ENCODE peak calls at places on chromosomes 2 and 18, in ten cellular contexts. R is sigmoid colon; T is pancreas; F is astrocyte; Z is tibial artery; D is transverse colon; V is body of pancreas; Y is CD8-positive, alpha-beta T cell; X is mammary epithelial cell; E is ovary. J is an unnamed sample. For H3K9me3 and H3K4me1, the result is how much of the 10 kb centered on the place peaks cover.

GRCh38 chr2:30756051-30756719 is 51.1 kb downstream of the CAPN13 start:
- DNase-seq in E (no peak), D (no peak), T (no peak), X (peak), F (no peak), R (peak), V (no peak), Z (peak), Y (no peak), J (no peak)

GRCh38 chr2:54054271-54054670 is 61.1 kb upstream of the ACYP2 start:
- DNase-seq in X (no peak), D (no peak), F (no peak), T (no peak), Y (no peak), V (no peak), R (no peak), E (no peak), Z (no peak), J (no peak)

GRCh38 chr2:10414591-10414990 is 33.5 kb downstream of the ODC1 start:
- DNase-seq in T (peak), V (peak), Z (no peak), D (no peak), R (no peak), Y (no peak), X (no peak), E (no peak), F (no peak), J (no peak)

GRCh38 chr2:55102056-55102812 is 52.0 kb upstream of the RTN4 start:
- DNase-seq in T (no peak), X (no peak), Y (no peak), D (no peak), E (no peak), V (no peak), F (peak), R (no peak), Z (no peak), J (no peak)

GRCh38 chr2:208256192-208256782 is 1.4 kb upstream of the IDH1 start:
- DNase-seq in V (peak), Y (no peak), R (no peak), F (no peak), D (no peak), X (no peak), Z (no peak), E (no peak), T (no peak), J (no peak)

GRCh38 chr18:79934311-79935097 is 16.9 kb downstream of the SLC66A2 start:
- DNase-seq in Z (peak), D (peak), E (no peak), X (no peak), R (peak), F (no peak), Y (no peak), T (no peak), V (peak), J (peak)

GRCh38 chr18:79484661-79485621 is 89.2 kb downstream of the NFATC1 start:
- DNase-seq in Z (peak), E (peak), Y (no peak), R (peak), F (peak), X (no peak), V (peak), D (peak), T (no peak), J (no peak)

GRCh38 chr18:23857756-23858155 is 156.8 kb upstream of the TTC39C start:
- DNase-seq in F (peak), Z (no peak), T (peak), D (no peak), X (peak), V (peak), E (no peak), R (no peak), Y (no peak), J (no peak)

GRCh38 chr2:37344453-37345361 is at the start of gene QPCT:
- DNase-seq in F (peak), E (peak), X (no peak), V (peak), T (peak), Y (peak), Z (peak), R (peak), D (peak), J (peak)

GRCh38 chr18:68400889-68401288 is 314.0 kb downstream of the TMX3 start:
- DNase-seq in D (no peak), T (no peak), V (no peak), X (no peak), Z (no peak), F (no peak), E (no peak), Y (no peak), R (no peak), J (no peak)

GRCh38 chr2:239726631-239727181 is 298.4 kb downstream of the NDUFA10 start:
- DNase-seq in F (no peak), Z (peak), T (no peak), X (no peak), D (no peak), R (peak), E (no peak), V (no peak), Y (no peak), J (no peak)

GRCh38 chr18:28854964-28855363 is 678.0 kb upstream of the CDH2 start:
- DNase-seq in D (no peak), E (no peak), Z (no peak), T (no peak), X (peak), R (no peak), V (no peak), Y (no peak), F (peak), J (no peak)

GRCh38 chr2:199457147-199458016 is at the start of gene SATB2:
- DNase-seq in D (peak), R (peak), Y (no peak), Z (no peak), E (no peak), T (no peak), V (peak), X (peak), F (peak), J (peak)

GRCh38 chr18:6543330-6543908 is 128.7 kb upstream of the L3MBTL4 start:
- DNase-seq in T (no peak), X (peak), R (no peak), E (no peak), Y (no peak), F (peak), D (no peak), Z (no peak), V (no peak), J (peak)

GRCh38 chr2:205563646-205564045 is 118.7 kb upstream of the NRP2 start:
- DNase-seq in E (no peak), V (peak), D (peak), X (no peak), T (no peak), F (no peak), R (no peak), Z (no peak), Y (no peak), J (peak)

GRCh38 chr18:67476585-67476984 is 39.9 kb downstream of the DSEL start:
- DNase-seq in E (no peak), Y (no peak), D (no peak), T (no peak), F (peak), R (no peak), Z (no peak), V (no peak), X (no peak), J (no peak)

GRCh38 chr2:3768960-3769765 is 65.8 kb downstream of the DCDC2C start:
- DNase-seq in R (no peak), V (no peak), F (no peak), T (no peak), X (no peak), Y (no peak), D (no peak), E (no peak), Z (no peak), J (no peak)

GRCh38 chr2:190791347-190791982 is 89.2 kb upstream of the GLS start:
- DNase-seq in Y (peak), Z (no peak), T (no peak), X (peak), E (peak), V (no peak), D (no peak), F (peak), R (no peak), J (no peak)

GRCh38 chr2:128727914-128728313 is 409.2 kb upstream of the HS6ST1 start:
- DNase-seq in V (no peak), D (no peak), Z (no peak), E (no peak), T (no peak), R (no peak), Y (no peak), X (peak), F (peak), J (no peak)

GRCh38 chr2:239278941-239279365 is 121.9 kb downstream of the HDAC4 start:
- DNase-seq in X (no peak), R (peak), T (no peak), E (no peak), V (no peak), F (peak), Y (no peak), D (no peak), Z (no peak), J (no peak)

DNA sequence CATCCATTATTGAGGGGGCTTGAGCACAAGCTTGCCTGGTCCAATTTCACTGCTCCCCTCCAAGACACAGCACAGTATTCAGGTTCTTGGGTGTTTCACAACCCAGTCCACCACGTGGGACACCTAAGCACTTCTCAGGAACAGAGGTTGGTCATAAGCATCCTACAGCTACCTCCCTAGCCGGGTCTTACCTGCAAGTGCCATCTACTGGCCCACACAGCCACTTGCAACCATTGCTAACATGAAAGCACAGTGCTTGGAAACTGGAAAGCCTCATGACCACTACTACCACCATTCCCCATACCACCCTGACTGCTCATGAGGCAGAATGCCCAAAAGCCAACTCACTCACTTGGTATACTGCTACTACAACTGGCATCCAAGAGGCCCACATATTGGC is 105.7 kb upstream of the RPRM start:
- DNase-seq in T (no peak), R (no peak), D (no peak), Z (no peak), F (no peak), V (no peak), Y (no peak), X (no peak), E (no peak), J (no peak)
- H3K9me3 ChIP-seq in T (under half), R (under half), D (under half), Z (under half), F (under half), V (under half), Y (under half), X (under half), E (under half), J (under half)

GRCh38 chr18:3061581-3062416 is 48.9 kb upstream of the LPIN2 start:
- DNase-seq in R (no peak), E (no peak), T (no peak), F (no peak), D (no peak), Y (peak), V (no peak), Z (no peak), X (no peak), J (no peak)
- H3K4me1 ChIP-seq in R (under half), E (under half), T (under half), F (under half), D (under half), Y (half or more), V (under half), Z (under half), X (under half), J (under half)

GRCh38 chr2:219219781-219220532 is 1.2 kb upstream of the ABCB6 start:
- DNase-seq in Y (no peak), D (no peak), Z (no peak), F (no peak), E (peak), X (no peak), T (no peak), R (no peak), V (no peak), J (no peak)

GRCh38 chr2:219220652-219221402 is 2.1 kb upstream of the ABCB6 start:
- DNase-seq in V (no peak), T (no peak), X (no peak), R (no peak), D (no peak), E (peak), Y (no peak), Z (no peak), F (no peak), J (no peak)

GRCh38 chr2:219219113-219219696 is 447 bp upstream of the ABCB6 start:
- DNase-seq in Z (no peak), D (no peak), R (no peak), T (no peak), E (peak), Y (no peak), V (no peak), F (no peak), X (no peak), J (peak)

GRCh38 chr2:219215871-219216536 is 2.8 kb downstream of the ABCB6 start:
- DNase-seq in X (no peak), D (no peak), Y (no peak), V (no peak), Z (no peak), E (no peak), F (no peak), R (no peak), T (no peak), J (no peak)

DNA sequence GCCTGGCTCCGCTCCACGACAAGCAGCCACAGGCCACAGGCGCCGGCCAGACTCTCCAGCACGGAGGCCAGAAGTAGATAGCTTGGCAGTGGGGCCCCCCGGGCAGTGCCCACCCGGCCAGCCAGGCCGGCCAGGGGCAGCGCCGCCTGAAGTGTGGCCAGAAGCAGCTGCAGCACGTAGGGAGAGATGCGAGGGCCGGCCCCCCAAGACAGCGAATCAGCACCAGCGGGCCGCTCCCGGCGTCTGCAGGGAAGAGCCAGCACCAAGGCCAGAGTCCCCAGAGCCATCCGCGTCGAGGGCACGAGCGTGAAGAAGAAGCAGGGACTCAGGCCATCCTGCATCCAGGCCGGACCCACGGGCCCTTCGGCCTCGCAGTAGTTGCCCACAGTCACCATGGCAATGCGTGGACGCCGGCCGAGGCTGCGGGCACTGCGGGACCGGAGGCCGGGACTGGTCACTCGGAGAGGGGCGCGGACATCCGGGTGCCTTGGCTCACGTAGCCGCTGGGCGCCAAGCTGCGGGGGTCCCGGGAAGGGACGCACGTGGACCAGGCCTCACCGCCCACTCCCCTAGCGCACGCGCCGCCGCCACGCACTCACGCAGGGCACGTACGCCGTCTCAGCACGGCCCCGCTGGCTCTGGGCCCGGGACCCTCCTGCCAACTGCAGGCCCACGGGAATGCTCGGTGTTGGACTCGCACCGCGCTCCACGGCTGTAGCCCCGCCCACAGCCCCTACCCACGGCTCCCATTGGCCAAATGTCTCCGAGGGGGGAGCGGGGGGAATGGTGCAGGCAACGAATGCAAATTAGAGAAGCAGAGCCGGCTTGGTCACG is at the start of gene ABCB6:
- DNase-seq in R (peak), Z (peak), Y (peak), D (peak), T (peak), E (peak), X (peak), F (peak), V (peak), J (peak)
- TF ChIP-seq CTCF in R (no peak), Z (no peak), Y (no peak), D (no peak), T (no peak), E (no peak), X (no peak), F (no peak), V (no peak), J (no peak)

GRCh38 chr2:85942346-85942957 is 53.7 kb upstream of the ST3GAL5 start:
- DNase-seq in T (no peak), Z (no peak), V (no peak), R (no peak), F (no peak), X (no peak), Y (no peak), D (no peak), E (no peak), J (no peak)
- H3K9me3 ChIP-seq in T (under half), Z (under half), V (under half), R (under half), F (under half), X (under half), Y (under half), D (under half), E (under half), J (under half)

DNA sequence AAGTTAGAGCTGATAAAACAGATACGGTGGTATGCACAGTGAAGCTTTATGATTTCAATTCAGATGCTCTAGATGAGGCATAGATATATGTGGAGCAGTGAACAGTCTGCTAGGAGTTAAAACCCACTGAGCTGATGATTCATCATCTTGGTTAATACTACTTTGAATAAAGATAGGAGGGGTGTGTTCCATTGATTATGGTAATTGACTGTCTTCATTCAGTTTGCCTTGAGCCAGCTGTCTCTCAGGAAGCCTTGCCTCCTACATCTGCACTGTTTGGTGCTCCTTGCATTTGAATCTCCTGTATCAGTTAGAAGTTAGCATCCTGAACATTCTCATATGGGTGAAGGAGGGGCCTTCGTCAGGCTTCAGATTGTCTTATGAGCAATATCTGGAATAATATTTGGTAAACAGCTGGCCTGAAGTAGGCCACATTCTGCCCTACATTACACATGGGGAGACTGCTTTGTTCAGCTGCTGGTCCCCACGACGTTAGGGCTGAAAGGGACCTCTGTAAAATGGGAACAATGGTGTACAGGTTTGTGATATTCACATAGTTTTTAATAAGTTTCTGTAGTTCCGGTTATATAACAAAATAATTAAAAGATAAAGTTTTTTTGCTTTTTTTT is 13.3 kb downstream of the MAP4K4 start:
- DNase-seq in Y (no peak), R (no peak), V (no peak), F (peak), X (peak), T (no peak), E (no peak), D (no peak), Z (no peak), J (no peak)
- H3K4me1 ChIP-seq in Y (half or more), R (under half), V (under half), F (under half), X (under half), T (under half), E (under half), D (under half), Z (under half), J (under half)

GRCh38 chr2:65686928-65687521 is 254.6 kb upstream of the SPRED2 start:
- DNase-seq in V (no peak), D (no peak), E (no peak), X (no peak), F (no peak), R (no peak), T (no peak), Y (no peak), Z (no peak), J (no peak)
- TF ChIP-seq CTCF in V (peak), D (no peak), E (no peak), X (no peak), F (no peak), R (no peak), T (no peak), Y (no peak), Z (no peak), J (no peak)

DNA sequence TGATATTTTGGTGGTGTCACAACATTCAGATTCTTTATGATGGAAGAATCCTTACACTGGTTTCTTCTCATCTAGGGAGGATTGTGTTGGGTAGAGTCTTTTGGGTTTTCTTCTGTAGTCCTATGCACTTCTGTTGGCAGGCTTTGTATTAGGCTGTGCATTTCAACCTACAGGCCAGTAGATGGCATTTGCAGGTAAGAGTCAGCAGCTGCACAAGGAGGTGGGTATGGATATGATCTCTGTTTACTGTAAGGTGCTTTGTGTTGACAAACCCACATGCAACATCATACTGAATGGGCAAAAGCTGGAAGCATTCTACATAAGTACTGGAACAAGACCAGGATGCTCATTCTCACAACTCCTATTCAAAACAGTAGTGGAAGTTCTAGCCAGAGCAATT is 656.8 kb downstream of the METTL4 start:
- DNase-seq in Y (no peak), D (no peak), Z (no peak), X (peak), T (no peak), F (no peak), E (no peak), V (no peak), R (no peak), J (peak)
- H3K9me3 ChIP-seq in Y (under half), D (under half), Z (under half), X (under half), T (under half), F (under half), E (under half), V (under half), R (under half), J (under half)

J was measured in Caco-2.